ENCODE peak calls at places on chromosomes 2 and 18, in nine cellular contexts. O, D, J, H, F, R, B, X and Y are unnamed samples.

GRCh38 chr2:36338124-36338826 is 17.3 kb upstream of the CRIM1 start:
- DNase-seq in R (no peak), H (no peak), O (no peak), D (no peak), F (no peak), X (no peak), J (no peak), B (no peak), Y (no peak)

GRCh38 chr2:160427629-160428424 is 65.8 kb downstream of the RBMS1 start:
- DNase-seq in O (peak; percentile 80), B (no peak), X (no peak), H (peak; percentile 63), R (no peak), J (no peak), D (peak; percentile 64), F (no peak), Y (peak; percentile 69)

GRCh38 chr2:12363138-12363537 is 353.6 kb upstream of the TRIB2 start:
- DNase-seq in X (no peak), R (no peak), O (no peak), H (no peak), J (no peak), B (no peak), D (no peak), F (no peak), Y (no peak)

GRCh38 chr2:16487686-16488085 is 177.9 kb downstream of the CYRIA start:
- DNase-seq in H (no peak), O (no peak), J (no peak), B (no peak), R (no peak), X (no peak), F (no peak), D (no peak), Y (no peak)

GRCh38 chr2:42105330-42106256 is 57.8 kb downstream of the PKDCC start:
- DNase-seq in F (no peak), D (no peak), B (no peak), J (peak; percentile 72), O (peak; percentile 33), X (peak; percentile 61), H (peak; percentile 91), R (peak; percentile 5), Y (peak; percentile 90)

GRCh38 chr2:159936471-159936870 is 125.9 kb downstream of the PLA2R1 start:
- DNase-seq in H (no peak), F (no peak), R (no peak), D (peak; percentile 9), O (peak; percentile 21), X (no peak), B (no peak), J (no peak), Y (no peak)

GRCh38 chr2:38720613-38721241 is 30.4 kb downstream of the SRSF7 start:
- DNase-seq in D (peak; percentile 94), H (no peak), F (peak; percentile 85), B (no peak), X (no peak), J (no peak), O (peak; percentile 79), R (no peak), Y (no peak)

GRCh38 chr2:96649342-96649741 is 6.8 kb downstream of the FER1L5 start:
- DNase-seq in O (no peak), B (no peak), D (no peak), X (no peak), J (no peak), H (no peak), F (no peak), R (no peak), Y (no peak)

GRCh38 chr2:71072492-71072891 is 4.0 kb downstream of the NAGK start:
- DNase-seq in D (no peak), J (no peak), O (no peak), F (no peak), H (no peak), B (no peak), X (no peak), R (no peak), Y (no peak)

GRCh38 chr2:232876071-232876977 is 6.3 kb downstream of the SNORC start:
- DNase-seq in F (peak; percentile 71), H (peak; percentile 15), D (no peak), B (peak; percentile 82), X (peak; percentile 56), J (peak; percentile 57), O (no peak), R (peak; percentile 16), Y (no peak)

GRCh38 chr2:24048662-24049484 is 668 bp upstream of the FKBP1B start:
- DNase-seq in X (no peak), H (no peak), O (peak; percentile 42), R (no peak), D (peak; percentile 17), F (no peak), B (no peak), J (no peak), Y (no peak)

GRCh38 chr18:44870631-44871502 is 190.2 kb downstream of the SETBP1 start:
- DNase-seq in R (no peak), J (no peak), B (no peak), H (no peak), O (no peak), X (no peak), D (peak; percentile 15), F (no peak), Y (no peak)

GRCh38 chr18:35862115-35862640 is 110.3 kb upstream of the RMP24 start:
- DNase-seq in X (no peak), F (no peak), H (no peak), D (no peak), R (no peak), B (no peak), O (no peak), J (no peak), Y (no peak)